ENCODE peak calls at places on chromosomes 7 and 10, in ten cellular contexts. One of them, this sample, is unnamed.

GRCh38 chr10:14953452-14954000 is 370 bp downstream of the DCLRE1C start:
- DNase-seq in D721Med: no peak
- DNase-seq in SK-N-SH: peak
- DNase-seq in GM20000: peak
- DNase-seq in heart left ventricle: peak
- DNase-seq in nephron progenitor cell: peak
- DNase-seq in AG04450: peak
- DNase-seq in colonic mucosa: peak
- DNase-seq in cardiac muscle cell: peak
- DNase-seq in GM13976: no peak
- DNase-seq in this sample: peak

GRCh38 chr10:482036-482435 is 207.4 kb downstream of the DIP2C start:
- DNase-seq in AG04450: no peak
- DNase-seq in nephron progenitor cell: no peak
- DNase-seq in SK-N-SH: no peak
- DNase-seq in colonic mucosa: peak
- DNase-seq in heart left ventricle: no peak
- DNase-seq in GM13976: no peak
- DNase-seq in cardiac muscle cell: no peak
- DNase-seq in D721Med: no peak
- DNase-seq in GM20000: no peak
- DNase-seq in this sample: no peak

GRCh38 chr10:18583575-18584270 is 67.7 kb downstream of the NSUN6 start:
- DNase-seq in D721Med: no peak
- DNase-seq in colonic mucosa: no peak
- DNase-seq in heart left ventricle: no peak
- DNase-seq in AG04450: no peak
- DNase-seq in GM20000: no peak
- DNase-seq in SK-N-SH: no peak
- DNase-seq in cardiac muscle cell: no peak
- DNase-seq in GM13976: no peak
- DNase-seq in nephron progenitor cell: no peak
- DNase-seq in this sample: no peak

GRCh38 chr7:99839560-99840011 is 11.8 kb downstream of the CYP3A43 start:
- DNase-seq in D721Med: no peak
- DNase-seq in colonic mucosa: peak
- DNase-seq in GM13976: no peak
- DNase-seq in heart left ventricle: no peak
- DNase-seq in GM20000: no peak
- DNase-seq in AG04450: no peak
- DNase-seq in nephron progenitor cell: no peak
- DNase-seq in cardiac muscle cell: no peak
- DNase-seq in SK-N-SH: no peak
- DNase-seq in this sample: no peak

GRCh38 chr7:98996162-98996552 is 117.8 kb downstream of the TRRAP start:
- DNase-seq in colonic mucosa: no peak
- DNase-seq in GM20000: peak
- DNase-seq in AG04450: no peak
- DNase-seq in cardiac muscle cell: no peak
- DNase-seq in D721Med: no peak
- DNase-seq in SK-N-SH: no peak
- DNase-seq in GM13976: peak
- DNase-seq in heart left ventricle: no peak
- DNase-seq in nephron progenitor cell: no peak
- DNase-seq in this sample: no peak

GRCh38 chr10:89129850-89130396 is 77.2 kb downstream of the CH25H start:
- DNase-seq in heart left ventricle: peak
- DNase-seq in D721Med: no peak
- DNase-seq in cardiac muscle cell: no peak
- DNase-seq in colonic mucosa: peak
- DNase-seq in GM13976: no peak
- DNase-seq in GM20000: no peak
- DNase-seq in nephron progenitor cell: no peak
- DNase-seq in AG04450: no peak
- DNase-seq in SK-N-SH: peak
- DNase-seq in this sample: no peak

GRCh38 chr7:36949711-36950600 is 225.7 kb upstream of the AOAH start:
- DNase-seq in D721Med: no peak
- DNase-seq in GM20000: no peak
- DNase-seq in GM13976: no peak
- DNase-seq in SK-N-SH: no peak
- DNase-seq in AG04450: no peak
- DNase-seq in cardiac muscle cell: no peak
- DNase-seq in heart left ventricle: no peak
- DNase-seq in nephron progenitor cell: no peak
- DNase-seq in colonic mucosa: peak
- DNase-seq in this sample: no peak

GRCh38 chr10:8349610-8350249 is 295.2 kb downstream of the GATA3 start:
- DNase-seq in GM20000: no peak
- DNase-seq in cardiac muscle cell: no peak
- DNase-seq in heart left ventricle: no peak
- DNase-seq in colonic mucosa: no peak
- DNase-seq in GM13976: no peak
- DNase-seq in AG04450: no peak
- DNase-seq in SK-N-SH: no peak
- DNase-seq in D721Med: no peak
- DNase-seq in nephron progenitor cell: no peak
- DNase-seq in this sample: no peak

GRCh38 chr7:140501941-140502340 is 22.6 kb upstream of the MKRN1 start:
- DNase-seq in nephron progenitor cell: no peak
- DNase-seq in GM20000: no peak
- DNase-seq in cardiac muscle cell: no peak
- DNase-seq in D721Med: no peak
- DNase-seq in AG04450: no peak
- DNase-seq in heart left ventricle: no peak
- DNase-seq in colonic mucosa: peak
- DNase-seq in SK-N-SH: no peak
- DNase-seq in GM13976: no peak
- DNase-seq in this sample: no peak

GRCh38 chr7:133794490-133794889 is 332.6 kb upstream of the LRGUK start:
- DNase-seq in D721Med: no peak
- DNase-seq in cardiac muscle cell: no peak
- DNase-seq in AG04450: no peak
- DNase-seq in nephron progenitor cell: no peak
- DNase-seq in GM13976: no peak
- DNase-seq in GM20000: no peak
- DNase-seq in heart left ventricle: no peak
- DNase-seq in colonic mucosa: no peak
- DNase-seq in SK-N-SH: no peak
- DNase-seq in this sample: no peak

GRCh38 chr7:1844336-1844955 is 174.4 kb downstream of the ELFN1 start:
- DNase-seq in GM13976: no peak
- DNase-seq in GM20000: no peak
- DNase-seq in nephron progenitor cell: peak
- DNase-seq in SK-N-SH: peak
- DNase-seq in D721Med: no peak
- DNase-seq in AG04450: no peak
- DNase-seq in cardiac muscle cell: no peak
- DNase-seq in colonic mucosa: no peak
- DNase-seq in heart left ventricle: peak
- DNase-seq in this sample: no peak

GRCh38 chr7:38438938-38439337 is 165.5 kb upstream of the TARP start:
- DNase-seq in GM13976: no peak
- DNase-seq in colonic mucosa: no peak
- DNase-seq in AG04450: no peak
- DNase-seq in D721Med: no peak
- DNase-seq in cardiac muscle cell: no peak
- DNase-seq in GM20000: no peak
- DNase-seq in SK-N-SH: no peak
- DNase-seq in heart left ventricle: no peak
- DNase-seq in nephron progenitor cell: no peak
- DNase-seq in this sample: no peak

GRCh38 chr7:106064836-106065559 is 47.1 kb downstream of the SYPL1 start:
- DNase-seq in GM13976: no peak
- DNase-seq in D721Med: no peak
- DNase-seq in heart left ventricle: peak
- DNase-seq in cardiac muscle cell: no peak
- DNase-seq in SK-N-SH: peak
- DNase-seq in colonic mucosa: peak
- DNase-seq in nephron progenitor cell: peak
- DNase-seq in GM20000: no peak
- DNase-seq in AG04450: peak
- DNase-seq in this sample: no peak

GRCh38 chr7:146136357-146136875 is 19.8 kb downstream of the CNTNAP2 start:
- DNase-seq in heart left ventricle: no peak
- DNase-seq in nephron progenitor cell: no peak
- DNase-seq in SK-N-SH: no peak
- DNase-seq in cardiac muscle cell: no peak
- DNase-seq in colonic mucosa: no peak
- DNase-seq in AG04450: no peak
- DNase-seq in D721Med: no peak
- DNase-seq in GM13976: no peak
- DNase-seq in GM20000: no peak
- DNase-seq in this sample: no peak

GRCh38 chr7:5139998-5140397 is 50.0 kb upstream of the WIPI2 start:
- DNase-seq in AG04450: no peak
- DNase-seq in GM13976: peak
- DNase-seq in heart left ventricle: no peak
- DNase-seq in nephron progenitor cell: peak
- DNase-seq in GM20000: peak
- DNase-seq in SK-N-SH: peak
- DNase-seq in D721Med: no peak
- DNase-seq in colonic mucosa: peak
- DNase-seq in cardiac muscle cell: peak
- DNase-seq in this sample: peak
- TF ChIP-seq CTCF in AG04450: peak
- TF ChIP-seq CTCF in GM13976: peak
- TF ChIP-seq CTCF in heart left ventricle: peak
- TF ChIP-seq CTCF in nephron progenitor cell: peak
- TF ChIP-seq CTCF in GM20000: peak
- TF ChIP-seq CTCF in SK-N-SH: peak
- TF ChIP-seq CTCF in D721Med: peak
- TF ChIP-seq CTCF in colonic mucosa: peak
- TF ChIP-seq CTCF in cardiac muscle cell: peak
- TF ChIP-seq CTCF in this sample: peak

DNA sequence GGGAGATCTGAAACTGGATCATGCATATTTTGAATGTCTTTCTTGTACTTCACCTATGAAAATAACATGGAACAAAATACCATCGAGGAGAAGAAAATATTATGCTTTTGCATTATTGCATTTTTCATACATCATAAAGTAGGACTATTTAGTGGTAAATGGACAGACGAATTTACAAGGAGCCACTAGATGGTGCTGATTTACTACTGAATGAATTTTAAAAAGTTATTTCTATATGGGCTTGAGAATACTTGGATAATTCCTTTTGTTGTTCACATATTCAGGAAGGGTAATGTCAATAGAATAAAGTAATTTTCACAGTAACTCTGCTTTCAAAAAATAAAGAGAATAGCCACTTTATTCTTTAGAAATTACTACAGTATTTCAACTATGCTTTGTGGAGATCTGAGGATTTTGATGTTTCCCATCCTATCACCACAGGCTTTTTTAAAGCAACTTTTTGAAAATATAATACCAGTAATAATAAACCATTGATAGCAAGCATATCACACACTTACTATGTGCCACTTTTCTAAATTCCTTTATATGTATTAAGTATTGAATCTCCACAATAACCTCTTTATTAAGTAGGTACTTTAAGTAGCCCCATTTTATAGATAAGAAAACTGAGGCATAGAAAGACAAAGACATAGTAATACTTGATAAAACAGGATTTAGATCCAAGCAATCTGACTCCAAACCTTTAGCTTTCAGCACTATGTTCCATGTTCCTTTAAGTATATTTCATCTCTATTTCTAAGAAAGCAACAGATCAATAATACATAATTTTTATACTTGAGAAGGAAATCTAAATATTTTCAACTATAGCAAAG is 38.6 kb downstream of the NEBL start:
- DNase-seq in SK-N-SH: peak
- DNase-seq in D721Med: no peak
- DNase-seq in nephron progenitor cell: no peak
- DNase-seq in AG04450: no peak
- DNase-seq in colonic mucosa: no peak
- DNase-seq in GM13976: no peak
- DNase-seq in heart left ventricle: no peak
- DNase-seq in GM20000: no peak
- DNase-seq in cardiac muscle cell: no peak
- DNase-seq in this sample: no peak
- TF ChIP-seq CTCF in SK-N-SH: peak
- TF ChIP-seq CTCF in D721Med: peak
- TF ChIP-seq CTCF in nephron progenitor cell: peak
- TF ChIP-seq CTCF in AG04450: peak
- TF ChIP-seq CTCF in colonic mucosa: no peak
- TF ChIP-seq CTCF in GM13976: peak
- TF ChIP-seq CTCF in heart left ventricle: peak
- TF ChIP-seq CTCF in GM20000: peak
- TF ChIP-seq CTCF in cardiac muscle cell: peak
- TF ChIP-seq CTCF in this sample: peak

GRCh38 chr10:99859585-99859984 is 77.1 kb downstream of the ABCC2 start:
- DNase-seq in D721Med: no peak
- DNase-seq in GM20000: no peak
- DNase-seq in nephron progenitor cell: no peak
- DNase-seq in GM13976: no peak
- DNase-seq in cardiac muscle cell: peak
- DNase-seq in heart left ventricle: no peak
- DNase-seq in colonic mucosa: no peak
- DNase-seq in SK-N-SH: peak
- DNase-seq in AG04450: no peak
- DNase-seq in this sample: peak
- TF ChIP-seq CTCF in D721Med: peak
- TF ChIP-seq CTCF in GM20000: peak
- TF ChIP-seq CTCF in nephron progenitor cell: peak
- TF ChIP-seq CTCF in GM13976: no peak
- TF ChIP-seq CTCF in cardiac muscle cell: peak
- TF ChIP-seq CTCF in heart left ventricle: no peak
- TF ChIP-seq CTCF in colonic mucosa: no peak
- TF ChIP-seq CTCF in SK-N-SH: peak
- TF ChIP-seq CTCF in AG04450: peak
- TF ChIP-seq CTCF in this sample: no peak

DNA sequence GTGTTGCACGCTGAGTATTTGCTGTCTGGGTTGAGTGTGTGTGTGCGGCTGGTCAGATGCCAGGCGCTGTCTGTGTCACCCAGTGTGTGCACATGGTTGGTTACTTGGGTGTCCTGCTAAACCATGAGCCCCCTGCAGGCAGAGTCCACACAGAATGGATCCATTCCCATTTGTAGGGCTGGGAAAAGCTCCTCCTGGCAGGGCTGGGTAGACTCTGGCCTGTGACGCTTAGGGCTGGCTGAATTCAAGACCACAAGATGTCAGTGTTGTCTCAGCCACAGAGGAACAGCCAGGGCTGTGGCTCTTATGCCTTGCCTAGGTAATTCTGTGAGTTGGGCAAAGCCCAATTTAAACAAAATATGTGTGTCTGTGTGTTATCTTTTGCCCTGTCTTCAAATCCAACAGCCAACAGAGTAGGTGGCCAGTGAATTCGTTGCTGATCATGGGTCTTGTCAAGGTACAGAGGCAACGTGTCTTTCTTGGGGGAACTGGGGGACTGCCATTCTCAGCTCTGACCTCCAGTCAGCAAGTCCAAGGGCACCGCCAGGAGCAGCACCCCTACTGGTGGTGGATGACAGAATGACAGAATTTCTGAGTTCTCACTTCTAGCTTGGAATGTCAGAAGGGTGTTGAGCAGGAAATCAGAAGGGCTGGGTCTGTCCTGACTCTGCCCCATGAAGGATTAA is 285.1 kb downstream of the CCSER2 start:
- DNase-seq in GM20000: peak
- DNase-seq in GM13976: peak
- DNase-seq in D721Med: no peak
- DNase-seq in nephron progenitor cell: peak
- DNase-seq in SK-N-SH: peak
- DNase-seq in colonic mucosa: no peak
- DNase-seq in cardiac muscle cell: peak
- DNase-seq in AG04450: no peak
- DNase-seq in heart left ventricle: no peak
- DNase-seq in this sample: peak
- TF ChIP-seq CTCF in GM20000: no peak
- TF ChIP-seq CTCF in GM13976: no peak
- TF ChIP-seq CTCF in D721Med: peak
- TF ChIP-seq CTCF in nephron progenitor cell: peak
- TF ChIP-seq CTCF in SK-N-SH: peak
- TF ChIP-seq CTCF in colonic mucosa: no peak
- TF ChIP-seq CTCF in cardiac muscle cell: peak
- TF ChIP-seq CTCF in AG04450: peak
- TF ChIP-seq CTCF in heart left ventricle: peak
- TF ChIP-seq CTCF in this sample: peak

This sample was measured in endothelial cell.